ENCODE peak calls at places on chromosomes 16 and 17, in four cellular contexts. R is adrenal gland, I is pancreas, W is GM23248. M is an unnamed sample.
A peak's percentile ranks its signal among the peaks of the same experiment; 100 is the strongest.

GRCh38 chr16:24977673-24978065 is 37.5 kb downstream of the ARHGAP17 start:
- DNase-seq in R (no peak), I (no peak), W (peak; percentile 81), M (no peak)

GRCh38 chr17:74089869-74090464 is 113.5 kb upstream of the RPL38 start:
- DNase-seq in R (peak; percentile 61), I (peak; percentile 17), W (peak; percentile 56), M (no peak)

GRCh38 chr17:64470676-64471075 is 21.8 kb downstream of the MILR1 start:
- DNase-seq in R (no peak), I (no peak), W (no peak), M (no peak)

GRCh38 chr17:3046753-3047152 is 16.7 kb downstream of the OR1D5 start:
- DNase-seq in R (no peak), I (no peak), W (no peak), M (no peak)

GRCh38 chr16:1333149-1333812 is at the start of gene BAIAP3:
- DNase-seq in R (no peak), I (no peak), W (peak; percentile 75), M (peak; percentile 72)

GRCh38 chr16:10868562-10869469 is 8.2 kb upstream of the CIITA start:
- DNase-seq in R (peak; percentile 53), I (peak; percentile 58), W (no peak), M (no peak)

GRCh38 chr17:68057531-68057952 is 22.0 kb downstream of the KPNA2 start:
- DNase-seq in R (peak; percentile 40), I (no peak), W (peak; percentile 60), M (no peak)

GRCh38 chr16:88116121-88116900 is 165.1 kb downstream of the BANP start:
- DNase-seq in R (no peak), I (no peak), W (peak; percentile 17), M (peak; percentile 53)

GRCh38 chr16:75306102-75306762 is 54.8 kb upstream of the BCAR1 start:
- DNase-seq in R (no peak), I (peak; percentile 43), W (no peak), M (no peak)

GRCh38 chr16:70695351-70696070 is 9.7 kb upstream of the MTSS2 start:
- DNase-seq in R (peak; percentile 65), I (no peak), W (no peak), M (peak; percentile 54)

GRCh38 chr16:66911112-66911511 is 7.6 kb downstream of the CDH16 start:
- DNase-seq in R (no peak), I (no peak), W (peak; percentile 43), M (peak; percentile 39)

GRCh38 chr16:53518550-53519416 is 15.8 kb upstream of the AKTIP start:
- DNase-seq in R (peak; percentile 45), I (no peak), W (peak; percentile 8), M (no peak)

GRCh38 chr17:55161935-55162555 is 102.7 kb upstream of the HLF start:
- DNase-seq in R (no peak), I (no peak), W (peak; percentile 89), M (no peak)

GRCh38 chr16:50198802-50199410 is 45.8 kb downstream of the TENT4B start:
- DNase-seq in R (no peak), I (no peak), W (no peak), M (no peak)

GRCh38 chr17:31269597-31269996 is 27.4 kb downstream of the OMG start:
- DNase-seq in R (peak; percentile 72), I (no peak), W (peak; percentile 93), M (no peak)

GRCh38 chr17:58630883-58631522 is 60.8 kb downstream of the TEX14 start:
- DNase-seq in R (peak; percentile 66), I (no peak), W (peak; percentile 77), M (no peak)

GRCh38 chr17:2400877-2401425 is at the start of gene MNT:
- DNase-seq in R (peak; percentile 95), I (peak; percentile 92), W (peak; percentile 97), M (peak; percentile 97)

GRCh38 chr17:39225974-39226683 is 384 bp upstream of the STAC2 start:
- DNase-seq in R (peak; percentile 61), I (no peak), W (peak; percentile 57), M (peak; percentile 82)

GRCh38 chr17:42118545-42118944 is 2.6 kb downstream of the KAT2A start:
- DNase-seq in R (no peak), I (no peak), W (peak; percentile 51), M (no peak)

GRCh38 chr16:89103781-89104180 is 10.1 kb downstream of the ACSF3 start:
- DNase-seq in R (no peak), I (no peak), W (no peak), M (no peak)

GRCh38 chr16:87207965-87208364 is 109.2 kb downstream of the C16orf95 start:
- DNase-seq in R (no peak), I (no peak), W (peak; percentile 62), M (no peak)

GRCh38 chr17:58320570-58321323 is 7.8 kb downstream of the TSPOAP1 start:
- DNase-seq in R (no peak), I (no peak), W (no peak), M (no peak)

GRCh38 chr17:49696233-49696761 is 11.5 kb downstream of the SLC35B1 start:
- DNase-seq in R (no peak), I (no peak), W (no peak), M (no peak)

GRCh38 chr16:87855852-87856715 is 13.2 kb downstream of the SLC7A5 start:
- DNase-seq in R (peak; percentile 47), I (peak; percentile 60), W (no peak), M (peak; percentile 81)

GRCh38 chr17:78541488-78542237 is 35.5 kb downstream of the DNAH17 start:
- DNase-seq in R (no peak), I (no peak), W (peak; percentile 52), M (no peak)

GRCh38 chr17:79276824-79277223 is 202.2 kb downstream of the ENGASE start:
- DNase-seq in R (no peak), I (peak; percentile 62), W (peak; percentile 21), M (no peak)

GRCh38 chr16:67719778-67720144 is 645 bp upstream of the GFOD2 start:
- DNase-seq in R (peak; percentile 53), I (no peak), W (peak; percentile 79), M (no peak)

GRCh38 chr17:39920218-39921210 is 2.1 kb upstream of the GSDMB start:
- DNase-seq in R (no peak), I (no peak), W (no peak), M (no peak)

GRCh38 chr17:41212524-41213169 is 13.8 kb upstream of the KRTAP9-2 start:
- DNase-seq in R (no peak), I (no peak), W (no peak), M (no peak)

GRCh38 chr17:47629826-47630225 is 19.9 kb upstream of the KPNB1 start:
- DNase-seq in R (no peak), I (no peak), W (no peak), M (no peak)

GRCh38 chr17:47632991-47633390 is 16.7 kb upstream of the KPNB1 start:
- DNase-seq in R (no peak), I (no peak), W (no peak), M (no peak)

GRCh38 chr17:47624727-47625068 is 25.0 kb upstream of the KPNB1 start:
- DNase-seq in R (no peak), I (no peak), W (no peak), M (no peak)

GRCh38 chr17:47630614-47631013 is 19.1 kb upstream of the KPNB1 start:
- DNase-seq in R (no peak), I (no peak), W (no peak), M (no peak)

DNA sequence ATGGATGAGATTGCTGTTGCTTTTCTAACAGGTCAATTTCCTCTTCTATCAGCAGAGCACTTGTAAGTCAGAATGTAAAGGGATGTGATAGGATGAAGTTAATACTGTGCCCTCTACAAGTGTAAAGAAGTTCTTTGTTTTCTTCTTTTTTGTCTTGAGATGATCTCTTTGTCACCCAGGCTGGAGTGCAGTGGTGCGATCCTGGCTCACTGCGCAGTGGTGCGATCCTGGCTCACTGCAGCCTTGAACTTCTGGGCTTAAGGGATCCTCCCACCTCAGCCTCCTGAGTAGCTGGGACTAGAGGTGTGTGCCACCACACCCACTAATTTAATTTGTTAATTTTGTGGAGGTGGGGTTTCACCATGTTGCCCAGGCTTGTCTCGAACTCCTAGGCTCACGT is 21.7 kb upstream of the KPNB1 start:
- DNase-seq in R (no peak), I (no peak), W (no peak), M (no peak)
- H3K27ac ChIP-seq in R (no peak overlapping the region), I (no peak overlapping the region), W (no peak overlapping the region), M (no peak overlapping the region)

DNA sequence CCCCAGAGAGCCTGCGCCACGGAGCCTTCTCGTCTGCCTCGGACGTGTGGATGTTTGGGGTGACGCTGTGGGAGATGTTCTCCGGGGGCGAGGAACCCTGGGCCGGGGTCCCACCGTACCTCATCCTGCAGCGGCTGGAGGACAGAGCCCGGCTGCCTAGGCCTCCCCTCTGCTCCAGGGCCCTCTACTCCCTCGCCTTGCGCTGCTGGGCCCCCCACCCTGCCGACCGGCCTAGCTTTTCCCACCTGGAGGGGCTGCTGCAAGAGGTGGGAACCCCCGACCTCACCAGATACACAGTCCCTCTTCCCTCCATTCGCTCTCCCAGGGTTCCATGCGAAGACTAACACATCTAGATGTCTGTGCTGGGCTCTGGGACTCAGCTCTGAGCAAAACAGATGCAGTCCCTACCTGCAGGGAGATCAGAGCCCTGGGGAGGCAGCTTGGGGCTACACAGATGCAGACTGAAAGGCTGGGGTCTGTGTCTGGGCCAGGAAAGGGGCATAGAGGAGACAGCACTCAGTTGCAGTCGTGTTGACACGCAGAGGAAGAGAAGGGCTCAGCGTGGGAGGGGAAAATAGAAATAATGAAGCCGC is 3.7 kb downstream of the TNK1 start:
- DNase-seq in R (no peak), I (no peak), W (no peak), M (no peak)
- H3K27ac ChIP-seq in R (no peak overlapping the region), I (no peak overlapping the region), W (no peak overlapping the region), M (no peak overlapping the region)

GRCh38 chr17:67019126-67019507 is 25.2 kb upstream of the CACNG1 start:
- DNase-seq in R (no peak), I (no peak), W (no peak), M (no peak)
- H3K27ac ChIP-seq in R (no peak overlapping the region), I (no peak overlapping the region), W (no peak overlapping the region), M (no peak overlapping the region)

DNA sequence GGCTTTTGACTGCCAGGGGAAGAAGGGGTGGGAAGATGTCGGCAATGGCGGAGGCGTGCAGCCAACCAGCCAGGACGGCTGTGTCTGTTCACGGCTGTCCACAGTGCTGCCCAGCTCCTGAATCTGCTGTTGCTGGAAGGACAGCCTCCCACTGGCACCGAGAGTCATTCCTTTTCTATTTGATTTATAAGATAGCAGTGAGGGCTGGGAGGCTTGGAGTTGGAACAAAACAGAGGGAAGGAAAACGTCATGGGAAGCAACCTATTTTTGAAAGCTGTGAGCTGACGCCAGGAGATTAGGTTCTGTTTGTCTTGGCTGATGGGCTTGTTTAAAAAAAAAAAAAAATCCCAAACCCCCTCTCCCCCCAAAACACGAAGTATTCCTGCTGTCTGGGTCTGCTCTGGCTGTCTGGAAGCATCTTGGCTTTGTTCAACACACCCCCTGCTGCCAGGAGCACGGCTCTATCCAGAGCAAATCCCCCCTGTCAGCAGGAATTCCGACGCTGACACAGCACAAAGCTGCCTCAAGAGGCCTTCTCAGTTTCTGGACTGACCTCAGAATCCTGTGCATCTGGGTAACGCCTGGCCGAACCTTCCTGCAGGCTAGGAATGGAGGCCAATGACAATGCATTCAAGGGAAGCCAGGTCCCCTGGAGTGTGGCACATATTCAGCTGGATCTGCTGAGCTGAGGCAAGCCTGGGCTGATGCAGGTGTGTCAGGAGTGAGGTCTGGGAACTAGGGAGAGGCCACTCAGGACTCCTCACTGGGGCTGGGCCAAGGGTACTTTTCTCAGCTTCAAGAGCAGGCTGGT is 41.0 kb upstream of the SREBF1 start:
- DNase-seq in R (peak; percentile 89), I (peak; percentile 86), W (peak; percentile 75), M (peak; percentile 78)
- H3K27ac ChIP-seq in R (peak overlapping the region; percentile 89), I (peak overlapping the region; percentile 89), W (peak overlapping the region; percentile 57), M (peak overlapping the region; percentile 89)